ENCODE peak calls at places on chromosomes 16 and 17, in four cellular contexts. Z, C, W and E are unnamed samples.
A peak's percentile ranks its signal among the peaks of the same experiment; 100 is the strongest.

GRCh38 chr16:47475786-47476185 is 14.7 kb downstream of the PHKB start:
- DNase-seq in W (peak; percentile 8), Z (no peak), C (no peak), E (peak; percentile 16)

GRCh38 chr16:89534147-89534788 is 26.1 kb downstream of the SPG7 start:
- DNase-seq in Z (no peak), W (peak; percentile 66), C (peak; percentile 54), E (peak; percentile 51)

GRCh38 chr17:47935961-47936360 is 5.4 kb upstream of the PNPO start:
- DNase-seq in W (peak; percentile 58), C (no peak), Z (no peak), E (peak; percentile 58)

GRCh38 chr17:60087882-60088669 is 9.4 kb upstream of the HEATR6 start:
- DNase-seq in W (peak; percentile 50), Z (no peak), C (no peak), E (no peak)

GRCh38 chr17:77581480-77581879 is 377.0 kb upstream of the TNRC6C start:
- DNase-seq in Z (no peak), C (no peak), W (peak; percentile 50), E (no peak)

GRCh38 chr16:57423152-57423551 is 18.6 kb downstream of the CCL17 start:
- DNase-seq in W (no peak), C (no peak), Z (no peak), E (no peak)

GRCh38 chr17:80381416-80381923 is 33.5 kb upstream of the ENDOV start:
- DNase-seq in W (no peak), Z (no peak), C (no peak), E (no peak)

GRCh38 chr17:47604268-47604927 is 45.3 kb upstream of the KPNB1 start:
- DNase-seq in W (peak; percentile 80), C (no peak), Z (no peak), E (no peak)

GRCh38 chr16:84038491-84038890 is 4.1 kb downstream of the SLC38A8 start:
- DNase-seq in W (no peak), C (no peak), Z (no peak), E (no peak)

GRCh38 chr16:2515180-2515803 is 1.5 kb downstream of the ATP6V0C start:
- DNase-seq in Z (no peak), C (no peak), W (no peak), E (no peak)

GRCh38 chr16:49213594-49213993 is 68.0 kb downstream of the CBLN1 start:
- DNase-seq in Z (no peak), W (no peak), C (no peak), E (no peak)

GRCh38 chr17:58492238-58493121 is 4.3 kb upstream of the HSF5 start:
- DNase-seq in Z (no peak), C (no peak), W (no peak), E (no peak)

GRCh38 chr16:17471745-17472075 is 950 bp upstream of the XYLT1 start:
- DNase-seq in W (peak; percentile 90), Z (no peak), C (no peak), E (no peak)

GRCh38 chr17:2828396-2829038 is 32.3 kb downstream of the RAP1GAP2 start:
- DNase-seq in W (peak; percentile 40), Z (peak; percentile 42), C (peak; percentile 87), E (peak; percentile 59)